ENCODE peak calls at places on chromosomes 11 and 22, in seven cellular contexts. A, C, K, R, N, J and E are unnamed samples.
A peak's percentile ranks its signal among the peaks of the same experiment; 100 is the strongest.

GRCh38 chr22:45319319-45319675 is 9.6 kb downstream of the FAM118A start:
- DNase-seq in K (no peak), A (no peak), N (no peak), C (no peak), R (no peak), J (peak; percentile 41), E (peak; percentile 39)

GRCh38 chr22:25062378-25063095 is 110.0 kb downstream of the KIAA1671 start:
- DNase-seq in A (no peak), J (no peak), C (no peak), N (no peak), R (no peak), K (no peak), E (no peak)

GRCh38 chr11:58958500-58958899 is 19.2 kb downstream of the GLYATL1 start:
- DNase-seq in K (no peak), C (no peak), J (no peak), R (no peak), N (no peak), A (no peak), E (no peak)

GRCh38 chr22:44180706-44181032 is at the start of gene PARVG:
- DNase-seq in K (no peak), N (no peak), A (no peak), C (no peak), J (no peak), R (no peak), E (no peak)

GRCh38 chr11:88281317-88281712 is 56.2 kb downstream of the CTSC start:
- DNase-seq in R (no peak), C (no peak), K (no peak), J (no peak), N (no peak), A (no peak), E (no peak)

GRCh38 chr11:88779551-88779950 is 286.2 kb downstream of the GRM5 start:
- DNase-seq in N (no peak), K (no peak), R (no peak), C (no peak), J (peak; percentile 14), A (peak; percentile 2), E (peak; percentile 53)

GRCh38 chr22:19855504-19856409 is 1.1 kb upstream of the GNB1L start:
- DNase-seq in J (no peak), A (no peak), N (peak; percentile 86), K (no peak), R (no peak), C (peak; percentile 47), E (no peak)

GRCh38 chr22:31615481-31615840 is 46.6 kb downstream of the PISD start:
- DNase-seq in J (no peak), C (no peak), R (no peak), N (no peak), A (no peak), K (no peak), E (no peak)

GRCh38 chr11:75465701-75466531 is 32.9 kb upstream of the KLHL35 start:
- DNase-seq in A (no peak), C (peak; percentile 61), N (no peak), K (no peak), J (peak; percentile 19), R (no peak), E (no peak)

GRCh38 chr11:118715245-118715807 is 35.9 kb upstream of the TREH start:
- DNase-seq in C (no peak), A (no peak), K (no peak), J (no peak), N (no peak), R (no peak), E (no peak)

GRCh38 chr22:44292007-44292370 is 20.8 kb downstream of the SHISAL1 start:
- DNase-seq in N (no peak), A (no peak), R (no peak), C (no peak), K (no peak), J (no peak), E (no peak)

GRCh38 chr11:111765320-111765983 is 737 bp downstream of the PPP2R1B start:
- DNase-seq in C (no peak), K (no peak), R (no peak), N (peak; percentile 90), A (no peak), J (no peak), E (no peak)

GRCh38 chr22:20040801-20041200 is 19.9 kb downstream of the TANGO2 start:
- DNase-seq in C (no peak), A (no peak), R (no peak), J (no peak), N (no peak), K (no peak), E (no peak)

GRCh38 chr22:49204599-49205214 is 623.0 kb downstream of the BRD1 start:
- DNase-seq in A (no peak), J (no peak), C (no peak), N (no peak), R (no peak), K (peak; percentile 3), E (no peak)

GRCh38 chr11:68523743-68524142 is 63.2 kb downstream of the PPP6R3 start:
- DNase-seq in K (no peak), N (no peak), R (no peak), J (no peak), A (no peak), C (no peak), E (no peak)

GRCh38 chr11:68525930-68526329 is 65.4 kb downstream of the PPP6R3 start:
- DNase-seq in N (no peak), C (no peak), A (peak; percentile 43), R (no peak), J (peak; percentile 20), K (no peak), E (no peak)

GRCh38 chr11:68524213-68524612 is 63.7 kb downstream of the PPP6R3 start:
- DNase-seq in C (no peak), N (no peak), A (no peak), K (no peak), R (no peak), J (no peak), E (no peak)

GRCh38 chr11:68525320-68525719 is 64.8 kb downstream of the PPP6R3 start:
- DNase-seq in J (no peak), R (no peak), K (no peak), C (no peak), A (no peak), N (no peak), E (no peak)

DNA sequence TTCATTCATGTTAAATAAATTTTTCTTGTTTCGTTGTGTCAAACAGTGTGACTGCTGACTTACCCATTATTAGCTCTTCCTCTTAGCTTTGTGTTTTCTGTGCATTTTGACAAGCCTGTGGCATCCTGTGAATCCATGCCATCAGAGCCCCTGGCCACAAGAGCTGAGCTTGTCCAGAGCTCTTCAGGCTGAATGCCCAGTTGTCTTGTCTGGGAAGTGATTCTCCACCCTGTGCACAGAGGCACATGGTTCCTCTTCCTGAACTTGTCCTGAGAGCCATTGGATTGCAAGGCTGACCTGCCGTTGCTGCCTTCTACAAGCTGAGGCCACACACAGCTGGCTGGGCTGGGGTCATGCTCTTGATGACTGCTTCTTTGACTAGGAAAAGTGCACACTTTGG is 64.1 kb downstream of the PPP6R3 start:
- DNase-seq in C (no peak), N (no peak), K (no peak), J (no peak), A (no peak), R (no peak), E (no peak)
- H3K27ac ChIP-seq in C (no peak overlapping the region), N (peak overlapping the region; percentile 53), K (peak overlapping the region; percentile 53), J (no peak overlapping the region), A (no peak overlapping the region), R (no peak overlapping the region), E (no peak overlapping the region)

GRCh38 chr22:17890245-17890671 is 116.0 kb upstream of the BID start:
- DNase-seq in A (no peak), K (no peak), C (no peak), N (no peak), J (no peak), R (no peak), E (no peak)

GRCh38 chr22:17888855-17889254 is 114.6 kb upstream of the BID start:
- DNase-seq in A (no peak), K (no peak), R (no peak), N (no peak), J (peak; percentile 16), C (no peak), E (no peak)

GRCh38 chr22:17890892-17891291 is 116.6 kb upstream of the BID start:
- DNase-seq in C (no peak), R (no peak), K (no peak), J (no peak), N (no peak), A (no peak), E (no peak)

GRCh38 chr22:17893900-17894299 is 119.6 kb upstream of the BID start:
- DNase-seq in N (no peak), R (no peak), C (no peak), K (no peak), J (no peak), A (no peak), E (no peak)

DNA sequence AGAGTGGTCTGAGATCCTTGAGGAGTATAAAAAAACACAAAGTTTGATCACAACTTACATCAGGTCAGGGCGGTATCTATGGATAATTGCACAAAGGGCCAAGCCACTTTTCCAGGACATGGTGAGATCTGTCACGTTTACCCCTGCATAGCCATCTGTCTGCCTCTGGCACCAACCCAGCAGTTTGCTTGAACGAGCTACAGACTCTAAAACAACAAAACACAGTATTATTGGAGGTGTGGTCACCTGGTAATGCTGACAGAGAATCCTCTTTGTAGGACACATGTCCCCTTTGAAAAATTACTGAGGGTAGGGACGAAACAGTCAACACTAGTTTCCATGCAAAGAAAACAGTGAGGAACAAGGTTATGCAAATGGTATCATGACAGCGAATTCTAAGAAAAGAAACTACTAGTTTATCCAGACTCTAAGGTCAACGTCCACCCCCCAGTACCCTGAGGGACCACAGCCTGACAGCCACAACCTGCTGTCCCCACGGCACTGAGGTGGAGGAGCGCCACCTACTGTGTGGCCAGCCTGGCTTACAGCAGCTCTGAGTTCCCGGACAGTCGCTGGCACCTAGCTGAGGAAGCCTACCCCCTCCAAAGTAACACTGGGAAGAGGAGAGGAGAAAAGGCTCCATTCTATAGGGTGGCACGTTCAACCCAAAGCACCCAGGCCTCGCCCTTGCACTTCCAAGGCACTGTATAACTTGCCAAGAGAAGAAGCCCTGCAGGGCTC is 117.3 kb upstream of the BID start:
- DNase-seq in A (no peak), R (no peak), C (no peak), J (no peak), K (peak; percentile 65), N (no peak), E (no peak)
- TF ChIP-seq CTCF in A (peak; percentile 58), R (no peak), C (no peak), J (peak; percentile 62), K (peak; percentile 59), N (no peak), E (no peak)

GRCh38 chr11:1542267-1542666 is 29.8 kb downstream of the DUSP8 start:
- DNase-seq in R (no peak), K (no peak), N (no peak), A (no peak), J (no peak), C (no peak), E (no peak)
- H3K27me3 ChIP-seq in R (no peaks in the 10 kb centered on the region), K (peaks cover 16% of the 10 kb centered on the region), N (no peaks in the 10 kb centered on the region), A (peaks cover 41% of the 10 kb centered on the region), J (peaks cover 30% of the 10 kb centered on the region), C (peaks cover 16% of the 10 kb centered on the region), E (peaks cover 51% of the 10 kb centered on the region)

GRCh38 chr11:100625041-100625440 is 62.0 kb upstream of the ARHGAP42 start:
- DNase-seq in C (no peak), J (peak; percentile 46), K (no peak), A (peak; percentile 33), R (no peak), N (no peak), E (no peak)
- H3K27ac ChIP-seq in C (no peak overlapping the region), J (peak overlapping the region; percentile 33), K (no peak overlapping the region), A (peak overlapping the region; percentile 76), R (no peak overlapping the region), N (no peak overlapping the region), E (no peak overlapping the region)

GRCh38 chr11:71459076-71459766 is 6.2 kb downstream of the NADSYN1 start:
- DNase-seq in J (no peak), N (no peak), A (no peak), C (no peak), K (no peak), R (no peak), E (no peak)
- TF ChIP-seq CTCF in J (no peak), N (no peak), A (no peak), C (no peak), K (no peak), R (no peak), E (no peak)